ENCODE peak calls at places on chromosomes 2 and 18, in seven cellular contexts. S, W, M, R, Q, O and E are unnamed samples.

GRCh38 chr2:71422786-71423185 is 30.6 kb upstream of the DYSF start:
- DNase-seq in W (no peak), O (no peak), R (no peak), Q (no peak), M (no peak), S (no peak), E (no peak)

GRCh38 chr18:13470555-13471494 is 252.3 kb downstream of the LDLRAD4 start:
- DNase-seq in M (no peak), Q (no peak), W (no peak), O (no peak), S (no peak), R (no peak), E (no peak)

GRCh38 chr2:118301248-118301647 is 213.0 kb downstream of the INSIG2 start:
- DNase-seq in W (no peak), O (no peak), S (no peak), M (no peak), R (no peak), Q (no peak), E (no peak)

GRCh38 chr2:227793148-227793722 is 20.4 kb upstream of the CCL20 start:
- DNase-seq in S (no peak), Q (no peak), M (no peak), W (no peak), R (no peak), O (no peak), E (no peak)

GRCh38 chr2:239326831-239327535 is 73.8 kb downstream of the HDAC4 start:
- DNase-seq in R (no peak), S (no peak), M (no peak), O (no peak), W (peak), Q (peak), E (no peak)

GRCh38 chr2:120100627-120101026 is 87.8 kb downstream of the EPB41L5 start:
- DNase-seq in O (no peak), R (no peak), Q (no peak), W (no peak), S (no peak), M (no peak), E (no peak)

GRCh38 chr2:233519787-233520611 is 46.6 kb downstream of the USP40 start:
- DNase-seq in S (no peak), M (no peak), R (no peak), O (no peak), W (no peak), Q (no peak), E (no peak)

GRCh38 chr2:237213325-237214040 is 127.8 kb downstream of the COPS8 start:
- DNase-seq in S (peak), M (no peak), W (peak), R (peak), Q (no peak), O (no peak), E (no peak)

GRCh38 chr18:48983793-48984437 is 33.1 kb upstream of the SMAD7 start:
- DNase-seq in Q (no peak), S (peak), R (no peak), W (no peak), O (no peak), M (peak), E (no peak)

GRCh38 chr18:36187826-36188721 is 777 bp downstream of the MOCOS start:
- DNase-seq in S (peak), R (no peak), W (peak), M (no peak), Q (no peak), O (no peak), E (no peak)

GRCh38 chr2:217622664-217623063 is 380.1 kb downstream of the TNS1 start:
- DNase-seq in M (no peak), O (no peak), W (no peak), R (no peak), S (no peak), Q (no peak), E (no peak)

GRCh38 chr2:502831-503230 is 174.4 kb downstream of the TMEM18 start:
- DNase-seq in Q (no peak), O (no peak), M (no peak), S (no peak), W (no peak), R (no peak), E (no peak)